ENCODE peak calls at places on chromosomes 2 and 18, in five cellular contexts. One of them, this sample, is unnamed. For H3K4me1 and H3K36me3, the result is how much of the 10 kb centered on the place peaks cover.

GRCh38 chr2:17148298-17149228 is 369.7 kb downstream of the RAD51AP2 start:
- DNase-seq in effector memory CD4-positive, alpha-beta T cell: no peak
- DNase-seq in aorta: no peak
- DNase-seq in tibial nerve: no peak
- DNase-seq in transverse colon: no peak
- DNase-seq in this sample: no peak

GRCh38 chr18:36337679-36338419 is 40.3 kb downstream of the FHOD3 start:
- DNase-seq in aorta: no peak
- DNase-seq in tibial nerve: no peak
- DNase-seq in effector memory CD4-positive, alpha-beta T cell: no peak
- DNase-seq in transverse colon: no peak
- DNase-seq in this sample: no peak

GRCh38 chr2:40159333-40159732 is 292.6 kb downstream of the SLC8A1 start:
- DNase-seq in effector memory CD4-positive, alpha-beta T cell: no peak
- DNase-seq in transverse colon: no peak
- DNase-seq in tibial nerve: no peak
- DNase-seq in aorta: no peak
- DNase-seq in this sample: no peak

GRCh38 chr2:172462393-172463381 is 35.3 kb downstream of the ITGA6 start:
- DNase-seq in tibial nerve: no peak
- DNase-seq in effector memory CD4-positive, alpha-beta T cell: peak
- DNase-seq in aorta: no peak
- DNase-seq in transverse colon: peak
- DNase-seq in this sample: peak

GRCh38 chr18:46291149-46291548 is 187.0 kb downstream of the HAUS1 start:
- DNase-seq in effector memory CD4-positive, alpha-beta T cell: no peak
- DNase-seq in transverse colon: no peak
- DNase-seq in aorta: no peak
- DNase-seq in tibial nerve: no peak
- DNase-seq in this sample: no peak

GRCh38 chr2:239376351-239376750 is 24.5 kb downstream of the HDAC4 start:
- DNase-seq in effector memory CD4-positive, alpha-beta T cell: no peak
- DNase-seq in tibial nerve: no peak
- DNase-seq in aorta: peak
- DNase-seq in transverse colon: no peak
- DNase-seq in this sample: no peak

GRCh38 chr2:151996243-151997003 is 102.4 kb downstream of the CACNB4 start:
- DNase-seq in aorta: no peak
- DNase-seq in effector memory CD4-positive, alpha-beta T cell: no peak
- DNase-seq in tibial nerve: no peak
- DNase-seq in transverse colon: no peak
- DNase-seq in this sample: no peak

GRCh38 chr2:144453039-144453336 is 66.9 kb downstream of the ZEB2 start:
- DNase-seq in aorta: no peak
- DNase-seq in transverse colon: no peak
- DNase-seq in effector memory CD4-positive, alpha-beta T cell: no peak
- DNase-seq in tibial nerve: no peak
- DNase-seq in this sample: no peak

GRCh38 chr2:30225131-30225762 is 6.1 kb upstream of the LBH start:
- DNase-seq in effector memory CD4-positive, alpha-beta T cell: peak
- DNase-seq in transverse colon: peak
- DNase-seq in aorta: no peak
- DNase-seq in tibial nerve: peak
- DNase-seq in this sample: peak

GRCh38 chr2:239912171-239912937 is 112.8 kb downstream of the NDUFA10 start:
- DNase-seq in tibial nerve: no peak
- DNase-seq in transverse colon: no peak
- DNase-seq in effector memory CD4-positive, alpha-beta T cell: no peak
- DNase-seq in aorta: peak
- DNase-seq in this sample: no peak

GRCh38 chr2:5914831-5915611 is 222.8 kb downstream of the SOX11 start:
- DNase-seq in transverse colon: no peak
- DNase-seq in tibial nerve: no peak
- DNase-seq in effector memory CD4-positive, alpha-beta T cell: no peak
- DNase-seq in aorta: no peak
- DNase-seq in this sample: no peak

GRCh38 chr2:100513650-100514049 is 43.4 kb downstream of the NMS start:
- DNase-seq in aorta: no peak
- DNase-seq in tibial nerve: no peak
- DNase-seq in transverse colon: no peak
- DNase-seq in effector memory CD4-positive, alpha-beta T cell: no peak
- DNase-seq in this sample: no peak
- H3K27ac ChIP-seq in aorta: no peak
- H3K27ac ChIP-seq in tibial nerve: no peak
- H3K27ac ChIP-seq in transverse colon: no peak
- H3K27ac ChIP-seq in effector memory CD4-positive, alpha-beta T cell: no peak
- H3K27ac ChIP-seq in this sample: no peak

GRCh38 chr2:38434595-38434994 is 57.5 kb upstream of the ATL2 start:
- DNase-seq in effector memory CD4-positive, alpha-beta T cell: no peak
- DNase-seq in tibial nerve: no peak
- DNase-seq in aorta: no peak
- DNase-seq in transverse colon: no peak
- DNase-seq in this sample: no peak
- H3K4me1 ChIP-seq in effector memory CD4-positive, alpha-beta T cell: under half
- H3K4me1 ChIP-seq in tibial nerve: under half
- H3K4me1 ChIP-seq in aorta: under half
- H3K4me1 ChIP-seq in transverse colon: under half
- H3K4me1 ChIP-seq in this sample: under half

DNA sequence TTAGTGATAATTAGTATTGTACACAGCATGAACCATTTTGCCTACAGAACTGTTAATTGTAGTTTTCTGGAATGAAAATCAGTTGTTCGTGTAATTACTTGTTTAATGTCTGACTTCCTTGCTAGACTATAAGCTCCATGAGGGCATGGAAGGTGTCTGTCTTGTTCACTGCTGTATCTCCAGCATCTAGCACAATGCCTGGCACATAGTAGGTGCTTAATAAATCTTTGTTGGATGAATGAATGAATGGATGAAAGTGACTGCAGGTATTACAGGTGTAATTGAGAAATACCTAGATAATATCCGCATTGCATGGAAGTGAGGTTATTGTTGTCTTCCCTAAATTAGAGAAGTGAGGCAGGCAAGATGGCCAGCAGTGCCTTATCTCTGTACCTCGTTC is 21.8 kb downstream of the C2orf74 start:
- DNase-seq in transverse colon: no peak
- DNase-seq in effector memory CD4-positive, alpha-beta T cell: no peak
- DNase-seq in tibial nerve: no peak
- DNase-seq in aorta: no peak
- DNase-seq in this sample: no peak
- H3K36me3 ChIP-seq in transverse colon: under half
- H3K36me3 ChIP-seq in effector memory CD4-positive, alpha-beta T cell: half or more
- H3K36me3 ChIP-seq in tibial nerve: under half
- H3K36me3 ChIP-seq in aorta: under half
- H3K36me3 ChIP-seq in this sample: under half

GRCh38 chr2:95018301-95018700 is 7.2 kb upstream of the MAL start:
- DNase-seq in tibial nerve: no peak
- DNase-seq in transverse colon: no peak
- DNase-seq in aorta: no peak
- DNase-seq in effector memory CD4-positive, alpha-beta T cell: no peak
- DNase-seq in this sample: no peak
- H3K27ac ChIP-seq in tibial nerve: no peak
- H3K27ac ChIP-seq in transverse colon: no peak
- H3K27ac ChIP-seq in aorta: no peak
- H3K27ac ChIP-seq in effector memory CD4-positive, alpha-beta T cell: no peak
- H3K27ac ChIP-seq in this sample: no peak

GRCh38 chr2:173657996-173658717 is 303.5 kb downstream of the CDCA7 start:
- DNase-seq in aorta: no peak
- DNase-seq in effector memory CD4-positive, alpha-beta T cell: no peak
- DNase-seq in tibial nerve: no peak
- DNase-seq in transverse colon: no peak
- DNase-seq in this sample: no peak
- H3K4me1 ChIP-seq in aorta: under half
- H3K4me1 ChIP-seq in effector memory CD4-positive, alpha-beta T cell: under half
- H3K4me1 ChIP-seq in tibial nerve: under half
- H3K4me1 ChIP-seq in transverse colon: under half
- H3K4me1 ChIP-seq in this sample: under half